ENCODE peak calls at places on chromosomes 1 and 21, in six cellular contexts. A is body of pancreas, E is ovary, W is cardiac muscle cell, D is choroid plexus epithelial cell, X is omental fat pad. L is an unnamed sample.

GRCh38 chr21:36027352-36027751 is 33.0 kb downstream of the SETD4 start:
- DNase-seq in A (no peak), E (no peak), W (peak), D (no peak), X (no peak), L (peak)

GRCh38 chr1:173451981-173452380 is 25.2 kb upstream of the PRDX6 start:
- DNase-seq in A (peak), E (no peak), W (no peak), D (peak), X (no peak), L (no peak)

GRCh38 chr1:160419150-160419837 is 18.9 kb downstream of the VANGL2 start:
- DNase-seq in A (no peak), E (no peak), W (no peak), D (no peak), X (no peak), L (no peak)

GRCh38 chr1:99969260-99969728 is 502 bp upstream of the SLC35A3 start:
- DNase-seq in A (peak), E (no peak), W (no peak), D (peak), X (no peak), L (no peak)

GRCh38 chr1:56754713-56755505 is 64.3 kb downstream of the FYB2 start:
- DNase-seq in A (no peak), E (no peak), W (no peak), D (no peak), X (no peak), L (no peak)

GRCh38 chr1:87888456-87888855 is 559.8 kb downstream of the LMO4 start:
- DNase-seq in A (no peak), E (no peak), W (no peak), D (no peak), X (no peak), L (peak)

GRCh38 chr1:247294282-247294681 is 37.4 kb downstream of the ZNF496 start:
- DNase-seq in A (no peak), E (no peak), W (peak), D (peak), X (no peak), L (peak)

GRCh38 chr21:31201548-31201947 is 142.5 kb downstream of the TIAM1 start:
- DNase-seq in A (peak), E (no peak), W (peak), D (peak), X (no peak), L (peak)

GRCh38 chr1:236394905-236395779 is 1.1 kb downstream of the EDARADD start:
- DNase-seq in A (peak), E (peak), W (peak), D (peak), X (no peak), L (peak)

GRCh38 chr1:214445846-214446614 is 105.4 kb downstream of the PTPN14 start:
- DNase-seq in A (no peak), E (no peak), W (peak), D (peak), X (no peak), L (peak)

GRCh38 chr1:85449356-85449755 is 15.6 kb downstream of the DDAH1 start:
- DNase-seq in A (peak), E (no peak), W (no peak), D (no peak), X (no peak), L (no peak)

GRCh38 chr21:45310446-45310845 is 22.8 kb upstream of the POFUT2 start:
- DNase-seq in A (no peak), E (no peak), W (no peak), D (no peak), X (no peak), L (no peak)

GRCh38 chr1:97377432-97378034 is 543.3 kb downstream of the DPYD start:
- DNase-seq in A (no peak), E (no peak), W (peak), D (peak), X (no peak), L (no peak)

GRCh38 chr1:3365519-3366158 is 88.8 kb upstream of the ARHGEF16 start:
- DNase-seq in A (no peak), E (no peak), W (peak), D (no peak), X (no peak), L (no peak)

GRCh38 chr1:216028630-216029029 is 394.6 kb downstream of the USH2A start:
- DNase-seq in A (no peak), E (no peak), W (no peak), D (no peak), X (no peak), L (no peak)

GRCh38 chr1:216032977-216033376 is 390.3 kb downstream of the USH2A start:
- DNase-seq in A (no peak), E (no peak), W (no peak), D (no peak), X (no peak), L (no peak)

GRCh38 chr1:216032284-216032683 is 391.0 kb downstream of the USH2A start:
- DNase-seq in A (no peak), E (no peak), W (no peak), D (no peak), X (no peak), L (no peak)

GRCh38 chr1:216034506-216034905 is 388.7 kb downstream of the USH2A start:
- DNase-seq in A (no peak), E (no peak), W (no peak), D (no peak), X (no peak), L (no peak)
- TF ChIP-seq CTCF in A (no peak), E (no peak), W (no peak), D (no peak), X (no peak), L (no peak)

DNA sequence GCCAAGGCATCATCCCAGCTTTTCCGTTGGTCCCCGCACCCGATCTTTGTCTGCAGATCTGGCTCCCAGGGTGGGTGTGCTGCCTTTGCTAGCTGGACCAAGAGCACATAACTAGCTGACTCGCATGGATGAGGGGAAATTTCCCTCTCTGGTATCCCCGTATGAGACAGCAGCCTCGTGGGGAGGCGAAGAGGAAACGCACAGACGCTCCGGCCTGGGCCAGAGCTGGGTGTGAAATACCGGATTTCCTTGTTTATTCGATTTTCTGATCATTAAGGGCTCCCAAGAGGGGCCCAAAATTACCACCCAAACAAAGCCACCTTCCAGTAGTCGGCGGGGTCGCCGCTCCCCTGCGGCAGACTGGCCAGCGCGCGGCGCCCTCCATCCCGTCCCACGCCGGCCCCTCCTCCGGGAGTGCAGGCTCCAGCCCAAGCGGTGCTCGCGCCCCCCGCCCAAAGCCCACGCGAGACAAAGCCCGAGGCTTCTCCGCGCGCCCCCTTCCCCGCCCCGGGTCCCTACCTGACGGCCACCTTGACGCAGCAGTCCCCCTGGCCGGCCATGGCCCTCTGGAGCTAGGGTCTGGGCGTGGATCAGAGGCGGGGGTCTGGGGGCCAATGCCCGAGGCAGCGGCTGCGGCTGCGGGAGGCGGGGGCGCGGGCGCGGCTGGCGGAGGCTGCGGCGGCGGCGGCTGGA is 544 bp downstream of the KIF21B start:
- DNase-seq in A (no peak), E (no peak), W (no peak), D (peak), X (no peak), L (no peak)
- TF ChIP-seq CTCF in A (no peak), E (no peak), W (no peak), D (no peak), X (no peak), L (no peak)

GRCh38 chr1:232687304-232687703 is 57.4 kb upstream of the SIPA1L2 start:
- DNase-seq in A (no peak), E (no peak), W (no peak), D (no peak), X (no peak), L (no peak)

GRCh38 chr1:232688398-232688797 is 58.5 kb upstream of the SIPA1L2 start:
- DNase-seq in A (no peak), E (no peak), W (no peak), D (no peak), X (no peak), L (no peak)

GRCh38 chr1:232684331-232685105 is 54.6 kb upstream of the SIPA1L2 start:
- DNase-seq in A (no peak), E (no peak), W (no peak), D (peak), X (no peak), L (peak)

GRCh38 chr1:232689714-232690113 is 59.8 kb upstream of the SIPA1L2 start:
- DNase-seq in A (no peak), E (no peak), W (no peak), D (no peak), X (no peak), L (no peak)

GRCh38 chr1:232686346-232686745 is 56.4 kb upstream of the SIPA1L2 start:
- DNase-seq in A (no peak), E (no peak), W (no peak), D (no peak), X (no peak), L (peak)
- TF ChIP-seq CTCF in A (no peak), E (no peak), W (no peak), D (no peak), X (no peak), L (no peak)

DNA sequence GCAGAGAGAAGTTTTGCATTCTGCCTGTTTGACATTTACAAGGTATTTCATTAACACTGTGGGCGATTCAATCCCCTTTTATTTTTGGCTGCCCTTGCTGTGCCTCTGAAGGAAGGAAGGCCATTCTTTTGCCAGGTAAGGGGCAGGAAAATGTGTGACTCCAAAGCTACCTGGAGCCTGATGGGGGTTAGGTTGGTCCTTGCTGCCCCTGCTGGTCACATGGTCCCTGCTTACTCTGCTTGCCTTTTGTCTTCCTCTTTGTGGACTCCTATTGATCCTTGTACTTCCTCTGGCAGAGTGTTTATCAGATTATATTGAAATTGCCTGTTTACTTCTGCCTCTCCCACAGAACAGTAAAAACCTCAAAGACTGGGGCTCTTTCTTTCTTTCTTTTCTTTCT is 65.7 kb downstream of the ST6GALNAC3 start:
- DNase-seq in A (no peak), E (no peak), W (no peak), D (no peak), X (no peak), L (no peak)
- TF ChIP-seq CTCF in A (no peak), E (no peak), W (no peak), D (peak), X (no peak), L (no peak)

GRCh38 chr21:34509151-34509550 is 2.9 kb downstream of the KCNE1 start:
- DNase-seq in A (no peak), E (no peak), W (no peak), D (no peak), X (no peak), L (no peak)
- TF ChIP-seq CTCF in A (no peak), E (no peak), W (peak), D (peak), X (no peak), L (peak)

GRCh38 chr1:152879559-152880198 is 1.6 kb downstream of the SMCP start:
- DNase-seq in A (no peak), E (no peak), W (no peak), D (no peak), X (no peak), L (no peak)

GRCh38 chr1:152880316-152880715 is 2.2 kb downstream of the SMCP start:
- DNase-seq in A (no peak), E (no peak), W (no peak), D (no peak), X (no peak), L (no peak)

GRCh38 chr1:152880907-152881306 is 2.8 kb downstream of the SMCP start:
- DNase-seq in A (no peak), E (no peak), W (no peak), D (no peak), X (no peak), L (no peak)

GRCh38 chr1:152876827-152877226 is 1.3 kb upstream of the SMCP start:
- DNase-seq in A (no peak), E (no peak), W (no peak), D (no peak), X (no peak), L (no peak)

GRCh38 chr1:152878042-152878441 is at the start of gene SMCP:
- DNase-seq in A (no peak), E (no peak), W (no peak), D (no peak), X (no peak), L (no peak)
- TF ChIP-seq CTCF in A (no peak), E (no peak), W (no peak), D (no peak), X (no peak), L (no peak)